ENCODE peak calls at places on chromosomes 11 and 22, in five cellular contexts. One of them, this sample, is unnamed.

GRCh38 chr11:74460481-74461154 is 6.7 kb downstream of the KCNE3 start:
- DNase-seq in IMR-90: peak; percentile 51
- DNase-seq in tibial nerve: no peak
- DNase-seq in psoas muscle: no peak
- DNase-seq in HCT116: no peak
- DNase-seq in this sample: no peak

GRCh38 chr11:36022891-36023290 is 79.0 kb downstream of the LDLRAD3 start:
- DNase-seq in HCT116: no peak
- DNase-seq in tibial nerve: no peak
- DNase-seq in IMR-90: no peak
- DNase-seq in psoas muscle: no peak
- DNase-seq in this sample: no peak

GRCh38 chr11:19723572-19724342 is 11.1 kb downstream of the NAV2 start:
- DNase-seq in HCT116: peak; percentile 36
- DNase-seq in psoas muscle: peak; percentile 57
- DNase-seq in IMR-90: peak; percentile 55
- DNase-seq in tibial nerve: no peak
- DNase-seq in this sample: peak; percentile 53

GRCh38 chr11:116730568-116730967 is 42.2 kb downstream of the BUD13 start:
- DNase-seq in tibial nerve: no peak
- DNase-seq in HCT116: no peak
- DNase-seq in psoas muscle: no peak
- DNase-seq in IMR-90: no peak
- DNase-seq in this sample: no peak

GRCh38 chr11:48193876-48194275 is 22.7 kb upstream of the OR4B1 start:
- DNase-seq in psoas muscle: no peak
- DNase-seq in IMR-90: peak; percentile 94
- DNase-seq in HCT116: no peak
- DNase-seq in tibial nerve: no peak
- DNase-seq in this sample: no peak

GRCh38 chr11:15101072-15101701 is 13.5 kb upstream of the INSC start:
- DNase-seq in psoas muscle: peak; percentile 68
- DNase-seq in tibial nerve: peak; percentile 48
- DNase-seq in IMR-90: peak; percentile 73
- DNase-seq in HCT116: peak; percentile 57
- DNase-seq in this sample: peak; percentile 82

GRCh38 chr11:83069441-83070043 is 2.2 kb downstream of the RAB30 start:
- DNase-seq in HCT116: no peak
- DNase-seq in IMR-90: no peak
- DNase-seq in tibial nerve: no peak
- DNase-seq in psoas muscle: no peak
- DNase-seq in this sample: no peak

GRCh38 chr11:45025716-45026492 is 75.2 kb upstream of the TP53I11 start:
- DNase-seq in IMR-90: peak; percentile 22
- DNase-seq in psoas muscle: peak; percentile 85
- DNase-seq in HCT116: no peak
- DNase-seq in tibial nerve: peak; percentile 31
- DNase-seq in this sample: peak; percentile 16

GRCh38 chr11:75931124-75931523 is 116.1 kb downstream of the UVRAG start:
- DNase-seq in IMR-90: peak; percentile 68
- DNase-seq in HCT116: no peak
- DNase-seq in psoas muscle: no peak
- DNase-seq in tibial nerve: no peak
- DNase-seq in this sample: no peak

GRCh38 chr11:64237484-64237951 is 3.1 kb downstream of the VEGFB start:
- DNase-seq in psoas muscle: peak; percentile 48
- DNase-seq in HCT116: no peak
- DNase-seq in IMR-90: no peak
- DNase-seq in tibial nerve: no peak
- DNase-seq in this sample: peak; percentile 99

GRCh38 chr11:71130106-71130505 is 122.3 kb downstream of the SHANK2 start:
- DNase-seq in psoas muscle: no peak
- DNase-seq in IMR-90: no peak
- DNase-seq in HCT116: no peak
- DNase-seq in tibial nerve: no peak
- DNase-seq in this sample: no peak

GRCh38 chr11:28566643-28567042 is 458.5 kb downstream of the METTL15 start:
- DNase-seq in IMR-90: peak; percentile 100
- DNase-seq in HCT116: peak; percentile 52
- DNase-seq in tibial nerve: peak; percentile 38
- DNase-seq in psoas muscle: peak; percentile 77
- DNase-seq in this sample: peak; percentile 12

GRCh38 chr11:76561245-76561644 is 109.3 kb downstream of the LRRC32 start:
- DNase-seq in HCT116: no peak
- DNase-seq in psoas muscle: no peak
- DNase-seq in IMR-90: no peak
- DNase-seq in tibial nerve: no peak
- DNase-seq in this sample: no peak

GRCh38 chr11:77299528-77299993 is 1.9 kb downstream of the GDPD4 start:
- DNase-seq in HCT116: peak; percentile 46
- DNase-seq in psoas muscle: no peak
- DNase-seq in IMR-90: peak; percentile 11
- DNase-seq in tibial nerve: no peak
- DNase-seq in this sample: no peak

GRCh38 chr22:43627485-43628252 is 184.4 kb downstream of the EFCAB6 start:
- DNase-seq in HCT116: no peak
- DNase-seq in psoas muscle: no peak
- DNase-seq in IMR-90: no peak
- DNase-seq in tibial nerve: no peak
- DNase-seq in this sample: no peak

GRCh38 chr11:6746086-6746618 is 25.6 kb downstream of the OR2AG2 start:
- DNase-seq in tibial nerve: no peak
- DNase-seq in HCT116: no peak
- DNase-seq in psoas muscle: no peak
- DNase-seq in IMR-90: no peak
- DNase-seq in this sample: no peak

GRCh38 chr22:36136988-36137387 is 23.6 kb downstream of the APOL3 start:
- DNase-seq in tibial nerve: no peak
- DNase-seq in HCT116: no peak
- DNase-seq in IMR-90: peak; percentile 68
- DNase-seq in psoas muscle: no peak
- DNase-seq in this sample: no peak

GRCh38 chr11:69114811-69115523 is 40.8 kb upstream of the SMIM38 start:
- DNase-seq in tibial nerve: no peak
- DNase-seq in IMR-90: no peak
- DNase-seq in HCT116: no peak
- DNase-seq in psoas muscle: no peak
- DNase-seq in this sample: no peak

DNA sequence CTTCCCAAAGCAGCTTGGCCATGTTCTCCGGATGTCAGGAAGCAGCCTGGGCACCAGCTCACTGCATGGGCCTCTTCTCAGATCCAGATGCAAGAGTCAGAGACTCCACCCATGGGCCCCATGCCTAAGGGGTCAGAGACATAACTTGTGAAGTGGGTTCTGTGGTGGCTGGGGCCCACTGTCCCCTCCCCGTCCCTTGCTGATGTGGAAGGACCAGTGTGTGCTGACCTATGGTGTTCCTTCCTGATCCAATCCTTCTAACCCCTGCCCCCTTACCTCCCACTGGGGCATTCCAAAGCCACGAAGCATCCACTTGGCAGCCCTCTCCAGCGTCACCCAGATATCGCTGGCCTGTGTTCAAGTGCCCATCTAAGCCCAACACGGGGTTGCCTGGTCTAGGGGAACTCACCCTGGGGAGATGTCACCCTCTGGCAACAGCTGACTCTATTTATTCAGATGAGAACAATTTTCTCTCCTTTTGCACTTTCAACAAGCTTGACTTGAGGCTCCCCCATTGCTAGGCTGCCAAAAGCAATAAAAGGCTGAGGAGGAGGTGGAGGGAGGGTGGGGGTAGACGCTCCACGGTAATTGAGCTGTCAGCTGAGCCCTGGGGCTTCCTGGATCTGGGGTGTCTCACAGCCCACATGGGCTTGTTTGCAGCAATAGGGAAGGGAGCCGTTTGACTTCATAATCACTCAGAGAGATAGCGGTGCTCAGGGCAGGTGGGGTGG is 158.5 kb downstream of the ADAMTS15 start:
- DNase-seq in psoas muscle: peak; percentile 71
- DNase-seq in IMR-90: peak; percentile 31
- DNase-seq in tibial nerve: peak; percentile 73
- DNase-seq in HCT116: no peak
- DNase-seq in this sample: no peak
- H3K27ac ChIP-seq in psoas muscle: no peak overlapping the region
- H3K27ac ChIP-seq in IMR-90: peak overlapping the region; percentile 35
- H3K27ac ChIP-seq in tibial nerve: peak overlapping the region; percentile 92
- H3K27ac ChIP-seq in HCT116: no peak overlapping the region
- H3K27ac ChIP-seq in this sample: no peak overlapping the region

GRCh38 chr22:50059185-50059880 is 1.2 kb upstream of the TTLL8 start:
- DNase-seq in tibial nerve: no peak
- DNase-seq in psoas muscle: no peak
- DNase-seq in IMR-90: peak; percentile 20
- DNase-seq in HCT116: no peak
- DNase-seq in this sample: no peak
- TF ChIP-seq CTCF in tibial nerve: no peak
- TF ChIP-seq CTCF in psoas muscle: no peak
- TF ChIP-seq CTCF in IMR-90: peak; percentile 9
- TF ChIP-seq CTCF in HCT116: no peak
- TF ChIP-seq CTCF in this sample: no peak

DNA sequence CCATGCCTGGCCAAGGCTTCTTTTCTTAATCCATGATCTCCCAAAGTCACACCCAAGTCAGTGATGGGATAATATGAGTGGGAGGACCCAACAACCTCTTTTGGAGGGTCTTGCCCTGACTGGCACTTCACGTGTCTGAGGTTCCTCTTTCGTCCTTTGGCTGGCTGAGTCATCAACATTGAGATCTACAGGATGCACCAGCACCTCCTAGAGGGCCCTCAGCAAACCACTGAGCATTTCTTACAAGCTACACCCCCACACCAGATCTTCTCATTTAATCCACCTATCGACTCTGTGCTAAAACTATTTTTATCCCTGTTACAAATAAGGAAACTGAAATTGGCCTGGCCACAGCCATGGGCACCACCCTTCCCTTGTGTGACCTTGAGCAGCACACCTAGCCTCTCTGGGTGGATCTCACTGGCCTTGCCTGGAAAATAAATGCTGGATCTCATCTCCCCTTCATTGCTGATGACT is 63.4 kb downstream of the FLI1 start:
- DNase-seq in HCT116: peak; percentile 3
- DNase-seq in IMR-90: peak; percentile 48
- DNase-seq in tibial nerve: peak; percentile 27
- DNase-seq in psoas muscle: no peak
- DNase-seq in this sample: no peak
- H3K4me3 ChIP-seq in HCT116: no peak overlapping the region
- H3K4me3 ChIP-seq in IMR-90: no peak overlapping the region
- H3K4me3 ChIP-seq in tibial nerve: no peak overlapping the region
- H3K4me3 ChIP-seq in psoas muscle: no peak overlapping the region
- H3K4me3 ChIP-seq in this sample: no peak overlapping the region

DNA sequence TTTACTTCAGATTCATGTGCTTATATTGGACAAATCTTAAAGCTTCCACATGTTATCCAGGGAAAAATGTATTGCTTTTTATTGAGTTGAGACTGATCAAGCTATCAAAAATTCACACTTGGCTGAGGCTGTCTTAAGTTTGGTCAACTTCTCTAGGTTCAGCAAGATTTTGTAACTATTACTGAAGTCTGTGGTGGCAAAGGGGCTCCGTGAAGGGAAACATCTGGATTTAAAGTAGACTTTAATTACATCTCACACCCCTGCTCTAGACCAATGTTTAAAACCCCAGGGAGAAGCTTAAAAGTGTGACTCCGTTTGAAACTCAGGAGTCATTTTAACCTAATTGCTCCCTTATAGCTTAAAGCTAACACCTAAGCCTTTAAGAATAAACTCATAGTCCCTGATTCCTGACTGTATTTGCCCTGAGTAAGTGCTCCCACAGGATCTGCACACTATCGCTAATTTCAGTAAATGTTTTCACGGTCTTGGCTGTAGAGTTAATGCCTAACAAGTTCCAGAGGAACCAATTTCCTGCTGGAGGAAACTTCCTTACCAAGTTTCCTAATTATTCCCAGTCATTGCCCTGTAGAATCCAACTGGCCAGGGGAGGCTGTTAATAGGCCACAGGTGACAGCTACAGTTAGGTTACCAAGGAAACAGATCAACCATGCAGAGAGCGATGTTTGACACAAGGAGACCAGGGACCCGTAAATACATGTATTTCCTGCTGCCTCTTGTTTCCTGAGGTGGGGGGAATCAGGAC is 40.5 kb downstream of the OR10A6 start:
- DNase-seq in HCT116: no peak
- DNase-seq in IMR-90: no peak
- DNase-seq in psoas muscle: no peak
- DNase-seq in tibial nerve: no peak
- DNase-seq in this sample: no peak
- H3K27ac ChIP-seq in HCT116: no peak overlapping the region
- H3K27ac ChIP-seq in IMR-90: no peak overlapping the region
- H3K27ac ChIP-seq in psoas muscle: no peak overlapping the region
- H3K27ac ChIP-seq in tibial nerve: peak overlapping the region; percentile 13
- H3K27ac ChIP-seq in this sample: no peak overlapping the region

DNA sequence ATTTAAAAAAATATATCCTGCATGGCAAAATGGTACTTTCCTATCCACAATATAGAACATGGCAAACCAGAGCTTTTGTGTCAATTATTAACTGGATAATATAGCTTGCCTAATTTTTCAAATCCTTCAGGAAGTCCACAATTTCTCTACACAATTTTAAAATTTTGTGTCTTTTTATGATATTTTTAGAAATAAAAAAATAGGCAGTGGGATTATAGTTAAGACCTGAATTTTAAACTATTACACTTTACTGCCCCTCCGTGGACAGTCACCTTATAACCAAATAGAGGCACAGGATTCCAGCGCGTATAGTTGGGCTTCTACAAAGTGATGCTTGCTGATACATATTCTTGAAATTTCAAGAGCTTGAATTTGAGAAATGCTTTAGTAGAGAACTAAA is 2.1 kb upstream of the DMC1 start:
- DNase-seq in tibial nerve: peak; percentile 62
- DNase-seq in HCT116: peak; percentile 24
- DNase-seq in IMR-90: peak; percentile 62
- DNase-seq in psoas muscle: no peak
- DNase-seq in this sample: no peak
- TF ChIP-seq CTCF in tibial nerve: peak; percentile 44
- TF ChIP-seq CTCF in HCT116: peak; percentile 66
- TF ChIP-seq CTCF in IMR-90: peak; percentile 59
- TF ChIP-seq CTCF in psoas muscle: peak; percentile 57
- TF ChIP-seq CTCF in this sample: no peak